ENCODE peak calls at places on chromosomes 16 and 17, in four cellular contexts. C is K562, P is GM12891, W is HCT116. Z is an unnamed sample.

GRCh38 chr16:2026461-2027023 is at the start of gene NHERF2:
- DNase-seq in P (no peak), W (no peak), C (peak; percentile 59), Z (peak; percentile 60)

GRCh38 chr17:6061290-6061689 is 8.9 kb upstream of the WSCD1 start:
- DNase-seq in P (no peak), W (peak; percentile 16), C (no peak), Z (no peak)

GRCh38 chr16:47777191-47777590 is 316.1 kb downstream of the PHKB start:
- DNase-seq in C (no peak), W (no peak), P (no peak), Z (no peak)

GRCh38 chr17:1545618-1546017 is 17.0 kb downstream of the PITPNA start:
- DNase-seq in C (no peak), P (no peak), W (no peak), Z (no peak)

GRCh38 chr17:55410722-55411462 is 10.7 kb downstream of the MMD start:
- DNase-seq in W (no peak), P (no peak), C (no peak), Z (no peak)

GRCh38 chr17:45307290-45308015 is 9.4 kb downstream of the MAP3K14 start:
- DNase-seq in W (no peak), C (no peak), P (no peak), Z (no peak)

GRCh38 chr17:17139972-17140589 is 66.1 kb downstream of the PLD6 start:
- DNase-seq in W (no peak), C (no peak), P (no peak), Z (no peak)

GRCh38 chr16:56643080-56643778 is 4.8 kb downstream of the MT1A start:
- DNase-seq in P (no peak), W (peak; percentile 78), C (peak; percentile 59), Z (peak; percentile 89)

GRCh38 chr17:19312406-19312805 is 50.1 kb downstream of the B9D1 start:
- DNase-seq in C (no peak), W (no peak), P (no peak), Z (no peak)

GRCh38 chr16:81640681-81641070 is 138.4 kb upstream of the PLCG2 start:
- DNase-seq in W (no peak), P (no peak), C (no peak), Z (no peak)

GRCh38 chr17:77282524-77283515 is 142.1 kb downstream of the SEC14L1 start:
- DNase-seq in P (no peak), W (no peak), C (peak; percentile 23), Z (peak; percentile 80)

GRCh38 chr16:85851034-85851780 is 47.8 kb upstream of the IRF8 start:
- DNase-seq in C (peak; percentile 17), P (no peak), W (no peak), Z (no peak)

GRCh38 chr17:71828182-71828596 is 292.6 kb upstream of the SOX9 start:
- DNase-seq in P (no peak), C (no peak), W (no peak), Z (no peak)

GRCh38 chr16:1045363-1046270 is 26.9 kb upstream of the SSTR5 start:
- DNase-seq in P (no peak), C (no peak), W (no peak), Z (no peak)

GRCh38 chr16:21001262-21001661 is 100.7 kb downstream of the LYRM1 start:
- DNase-seq in C (peak; percentile 62), W (peak; percentile 38), P (no peak), Z (no peak)

GRCh38 chr16:83530293-83530692 is 277.5 kb upstream of the HSBP1 start:
- DNase-seq in C (no peak), W (no peak), P (no peak), Z (no peak)

GRCh38 chr17:81387235-81388060 is 7.8 kb upstream of the BAHCC1 start:
- DNase-seq in C (peak; percentile 70), W (no peak), P (peak; percentile 73), Z (peak; percentile 53)

GRCh38 chr17:29495011-29495410 is 71.8 kb downstream of the ABHD15 start:
- DNase-seq in C (no peak), W (no peak), P (no peak), Z (no peak)

GRCh38 chr16:77674888-77675287 is 47.4 kb upstream of the NUDT7 start:
- DNase-seq in W (no peak), C (no peak), P (no peak), Z (no peak)

GRCh38 chr16:85384831-85385462 is 228.2 kb upstream of the GSE1 start:
- DNase-seq in P (no peak), W (no peak), C (no peak), Z (peak; percentile 55)

GRCh38 chr16:85625053-85625452 is 11.9 kb downstream of the GSE1 start:
- DNase-seq in P (no peak), W (no peak), C (no peak), Z (peak; percentile 43)

GRCh38 chr17:40922239-40922638 is 15.2 kb downstream of the KRT23 start:
- DNase-seq in W (no peak), P (no peak), C (peak; percentile 21), Z (peak; percentile 32)

GRCh38 chr17:62067165-62068145 is 2.4 kb upstream of the MED13 start:
- DNase-seq in W (no peak), P (no peak), C (no peak), Z (no peak)

GRCh38 chr16:2288701-2289100 is 20.8 kb upstream of the RNPS1 start:
- DNase-seq in P (no peak), C (no peak), W (no peak), Z (no peak)

GRCh38 chr17:7141824-7142223 is 27.2 kb upstream of the ASGR2 start:
- DNase-seq in P (no peak), C (no peak), W (no peak), Z (peak; percentile 50)

GRCh38 chr17:75191584-75191983 is 8.8 kb upstream of the SUMO2 start:
- DNase-seq in C (peak; percentile 60), W (no peak), P (no peak), Z (no peak)

GRCh38 chr17:57537524-57538410 is 207.3 kb downstream of the CCDC182 start:
- DNase-seq in C (no peak), P (peak; percentile 39), W (no peak), Z (no peak)
- TF ChIP-seq POLR2AphosphoS5 in C (no peak), P (no peak), W (no peak), Z (no peak)

GRCh38 chr17:42814633-42815399 is 9.3 kb downstream of the BECN1 start:
- DNase-seq in W (no peak), C (no peak), P (no peak), Z (no peak)
- TF ChIP-seq POLR2AphosphoS5 in W (no peak), C (no peak), P (no peak), Z (peak; percentile 6)

DNA sequence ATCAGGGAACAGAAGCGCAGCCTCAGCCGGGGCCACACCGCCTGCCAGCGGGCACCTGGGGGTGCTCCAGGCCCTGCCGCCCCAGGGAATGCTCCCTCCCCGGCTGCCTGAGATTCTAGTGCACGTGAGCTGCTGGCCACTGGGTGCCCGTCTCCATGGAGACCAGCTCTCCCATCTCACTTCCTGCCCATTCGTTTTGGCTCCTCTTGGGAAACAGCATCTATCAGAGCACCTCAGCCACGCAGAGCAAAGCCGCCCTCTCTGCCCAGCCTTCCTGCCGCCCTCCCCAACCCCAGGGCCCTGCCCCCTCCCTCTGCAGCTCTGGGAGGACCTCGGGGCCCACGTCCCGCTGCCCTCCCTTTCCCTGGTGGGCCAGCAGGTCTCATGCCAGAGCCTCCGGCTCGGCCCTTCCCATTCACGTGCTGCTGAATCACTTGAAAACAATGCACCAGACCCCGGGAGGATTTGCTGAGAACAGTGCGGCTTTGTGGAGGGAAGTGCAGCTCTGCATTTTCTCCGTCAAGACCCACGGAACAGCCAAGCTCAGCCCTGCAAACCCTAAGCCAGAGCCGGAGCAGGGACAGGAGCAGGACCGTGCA is 19.4 kb downstream of the CEP295NL start:
- DNase-seq in P (no peak), C (no peak), W (peak; percentile 72), Z (peak; percentile 56)
- TF ChIP-seq POLR2AphosphoS5 in P (no peak), C (no peak), W (no peak), Z (peak; percentile 77)

GRCh38 chr16:23321206-23321875 is 19.2 kb downstream of the SCNN1B start:
- DNase-seq in C (no peak), P (no peak), W (no peak), Z (no peak)

GRCh38 chr16:23319861-23320615 is 17.9 kb downstream of the SCNN1B start:
- DNase-seq in W (no peak), P (no peak), C (no peak), Z (no peak)

GRCh38 chr16:23323224-23324030 is 21.3 kb downstream of the SCNN1B start:
- DNase-seq in C (no peak), W (no peak), P (no peak), Z (no peak)

GRCh38 chr16:23318639-23319038 is 16.5 kb downstream of the SCNN1B start:
- DNase-seq in P (no peak), C (no peak), W (no peak), Z (peak; percentile 61)

GRCh38 chr16:23320695-23321094 is 18.6 kb downstream of the SCNN1B start:
- DNase-seq in C (no peak), P (no peak), W (no peak), Z (no peak)
- TF ChIP-seq POLR2AphosphoS5 in C (no peak), P (no peak), W (no peak), Z (no peak)

DNA sequence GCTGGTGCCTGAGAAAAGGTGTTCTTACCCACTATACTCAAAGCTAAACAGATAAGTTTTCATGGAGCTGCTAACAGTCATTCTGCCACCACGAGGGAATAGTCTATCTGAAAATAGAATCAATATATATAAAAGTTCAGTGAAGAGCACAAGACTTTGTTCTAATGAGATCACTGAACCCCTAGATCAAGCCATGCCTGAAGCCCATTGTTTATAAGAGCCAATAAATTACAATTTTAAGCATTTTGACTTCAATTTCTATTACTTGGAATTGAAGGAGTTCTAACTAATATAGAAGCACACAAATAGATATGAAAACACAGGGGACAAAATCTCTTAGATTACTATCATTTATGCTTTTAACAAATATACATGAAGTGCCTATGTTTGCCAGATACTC is 24.4 kb upstream of the ERCC4 start:
- DNase-seq in W (no peak), C (no peak), P (no peak), Z (no peak)
- TF ChIP-seq POLR2AphosphoS5 in W (no peak), C (no peak), P (no peak), Z (no peak)